ENCODE peak calls at places on chromosomes 12 and 14, in seven cellular contexts. E is GM23338, I is colonic mucosa, W is tibial nerve, D is endodermal cell, Z is mesendoderm, Q is heart left ventricle. O is an unnamed sample.

GRCh38 chr12:67593041-67593870 is 55.3 kb upstream of the DYRK2 start:
- DNase-seq in D (peak; percentile 52), I (peak; percentile 92), W (no peak), E (peak; percentile 5), Q (no peak), Z (peak; percentile 50), O (no peak)

GRCh38 chr12:67433393-67434175 is 164.4 kb downstream of the CAND1 start:
- DNase-seq in Z (no peak), Q (no peak), I (no peak), E (no peak), W (no peak), D (no peak), O (no peak)

GRCh38 chr12:52079576-52080402 is at the start of gene SMIM41:
- DNase-seq in I (no peak), D (no peak), Q (no peak), E (peak; percentile 75), W (no peak), Z (no peak), O (peak; percentile 63)

GRCh38 chr14:23602181-23603095 is 23.8 kb upstream of the JPH4 start:
- DNase-seq in D (no peak), Z (no peak), W (no peak), Q (no peak), I (no peak), E (no peak), O (no peak)

GRCh38 chr12:10940389-10940788 is 1.3 kb upstream of the TAS2R14 start:
- DNase-seq in Q (no peak), I (no peak), W (no peak), E (no peak), Z (peak; percentile 84), D (no peak), O (no peak)

GRCh38 chr12:89573081-89573810 is 47.4 kb upstream of the POC1B start:
- DNase-seq in E (no peak), W (no peak), Z (no peak), D (no peak), Q (no peak), I (no peak), O (no peak)

GRCh38 chr14:70073924-70074566 is 114.7 kb downstream of the SLC8A3 start:
- DNase-seq in W (no peak), Z (peak; percentile 81), I (peak; percentile 75), E (peak; percentile 90), D (peak; percentile 89), Q (peak; percentile 14), O (peak; percentile 74)

GRCh38 chr12:55037349-55037748 is 17.6 kb downstream of the NEUROD4 start:
- DNase-seq in E (no peak), D (no peak), Q (no peak), I (no peak), Z (no peak), W (no peak), O (no peak)

GRCh38 chr14:91753501-91754128 is 21.7 kb upstream of the CATSPERB start:
- DNase-seq in W (no peak), Q (no peak), E (no peak), Z (peak; percentile 10), I (no peak), D (no peak), O (no peak)

GRCh38 chr12:49339464-49339861 is 2.5 kb upstream of the C1QL4 start:
- DNase-seq in I (peak; percentile 86), Q (no peak), E (peak; percentile 69), D (peak; percentile 86), Z (peak; percentile 44), W (no peak), O (peak; percentile 79)

GRCh38 chr12:49187184-49187583 is 1.7 kb downstream of the TUBA1A start:
- DNase-seq in D (no peak), E (no peak), Q (peak; percentile 69), Z (no peak), W (peak; percentile 56), I (peak; percentile 29), O (no peak)

GRCh38 chr12:65278576-65279386 is at the start of gene MSRB3:
- DNase-seq in Z (peak; percentile 83), I (peak; percentile 46), D (peak; percentile 93), W (peak; percentile 40), Q (peak; percentile 83), E (peak; percentile 88), O (peak; percentile 88)

GRCh38 chr12:54390176-54390667 is 5.7 kb upstream of the ZNF385A start:
- DNase-seq in I (no peak), E (peak; percentile 52), W (no peak), Q (no peak), D (peak; percentile 80), Z (peak; percentile 73), O (peak; percentile 83)

GRCh38 chr14:94037954-94038353 is 11.8 kb downstream of the OTUB2 start:
- DNase-seq in D (no peak), I (no peak), Z (no peak), W (no peak), Q (no peak), E (no peak), O (no peak)

GRCh38 chr12:49671051-49671765 is 36.0 kb downstream of the FMNL3 start:
- DNase-seq in W (no peak), Z (no peak), Q (no peak), E (no peak), D (no peak), I (no peak), O (no peak)

GRCh38 chr12:104662908-104663307 is 206.2 kb downstream of the CHST11 start:
- DNase-seq in D (no peak), Q (no peak), E (no peak), Z (no peak), W (no peak), I (no peak), O (no peak)

GRCh38 chr14:75022655-75023054 is 19.9 kb downstream of the EIF2B2 start:
- DNase-seq in E (peak; percentile 68), Z (peak; percentile 59), W (no peak), Q (peak; percentile 35), I (no peak), D (peak; percentile 76), O (peak; percentile 62)

GRCh38 chr12:11752403-11753150 is 103.1 kb downstream of the ETV6 start:
- DNase-seq in D (no peak), W (no peak), Q (no peak), I (no peak), E (peak; percentile 35), Z (no peak), O (no peak)

GRCh38 chr12:84507914-84508313 is 404.7 kb downstream of the SLC6A15 start:
- DNase-seq in W (no peak), Z (no peak), D (no peak), Q (no peak), E (no peak), I (no peak), O (no peak)

GRCh38 chr12:112010415-112011344 is 2.3 kb downstream of the TMEM116 start:
- DNase-seq in W (no peak), I (no peak), Z (no peak), E (no peak), Q (no peak), D (peak; percentile 47), O (no peak)
- H3K4me3 ChIP-seq in W (no peak overlapping the region), I (no peak overlapping the region), Z (no peak overlapping the region), E (peak overlapping the region; percentile 100), Q (no peak overlapping the region), D (peak overlapping the region; percentile 92), O (no peak overlapping the region)

DNA sequence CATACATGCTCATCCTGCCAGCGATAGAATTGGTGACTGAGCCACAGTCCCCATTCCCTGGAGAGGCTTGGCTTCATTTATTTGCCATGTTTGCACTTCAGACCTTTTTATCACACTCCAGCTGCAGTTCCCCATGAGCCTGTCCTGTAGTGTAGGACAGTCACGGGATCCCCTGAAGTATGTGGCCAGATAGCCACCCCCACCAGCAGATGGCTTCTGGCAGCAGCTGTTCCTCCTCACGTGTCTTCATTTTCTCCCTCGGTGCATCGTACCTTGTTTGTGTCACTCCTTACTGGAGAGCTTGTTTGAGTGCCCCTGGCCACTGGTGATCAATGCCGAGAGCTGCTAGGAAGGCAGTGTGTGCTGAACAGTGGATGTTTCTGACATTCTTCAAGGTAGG is 40.2 kb downstream of the UBE3B start:
- DNase-seq in E (no peak), I (no peak), Z (no peak), D (peak; percentile 41), W (no peak), Q (no peak), O (no peak)
- H3K36me3 ChIP-seq in E (no peaks in the 10 kb centered on the region), I (peaks cover 11% of the 10 kb centered on the region), Z (peaks cover 2% of the 10 kb centered on the region), D (peaks cover 53% of the 10 kb centered on the region), W (peaks cover 99% of the 10 kb centered on the region), Q (peaks cover 85% of the 10 kb centered on the region), O (peaks cover 5% of the 10 kb centered on the region)

DNA sequence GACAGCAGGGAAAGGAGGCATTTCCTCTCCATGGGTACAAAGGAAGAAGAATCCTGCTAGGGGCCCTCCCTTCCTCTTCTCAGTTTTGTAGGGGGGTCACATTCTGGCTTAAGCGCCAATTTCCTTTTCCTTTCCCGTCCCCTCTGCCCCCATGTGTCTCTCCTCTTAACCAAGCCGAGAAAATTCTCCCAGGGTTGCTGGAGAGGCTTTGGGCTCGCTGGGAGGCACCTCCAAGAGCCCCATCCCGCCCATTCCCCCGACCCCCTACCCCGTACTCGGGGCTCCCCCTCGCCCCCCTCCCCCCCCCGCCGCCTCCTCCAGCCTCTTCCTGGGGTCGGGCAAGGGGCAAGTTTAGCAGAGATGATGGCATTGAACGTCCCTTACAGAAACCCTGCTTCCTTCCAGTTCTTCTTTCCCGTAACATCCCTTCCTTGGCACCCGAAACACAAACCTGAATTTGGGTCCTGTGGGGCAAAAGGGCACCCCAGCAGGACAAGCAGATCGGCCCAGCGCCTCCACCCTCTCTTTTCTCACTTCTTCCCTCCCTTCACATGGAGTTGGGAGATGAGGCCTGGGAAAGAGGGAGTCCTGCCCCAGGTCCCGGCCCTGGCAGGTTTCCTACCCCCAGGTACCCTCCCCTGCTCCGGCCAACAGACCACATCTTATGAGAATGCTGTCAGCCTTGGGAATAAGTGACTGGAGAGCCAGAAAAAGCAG is 13.7 kb downstream of the PLEKHG6 start:
- DNase-seq in Q (no peak), E (no peak), I (no peak), D (peak; percentile 75), W (no peak), Z (no peak), O (peak; percentile 69)
- H3K27me3 ChIP-seq in Q (no peaks in the 10 kb centered on the region), E (peaks cover 3% of the 10 kb centered on the region), I (no peaks in the 10 kb centered on the region), D (no peaks in the 10 kb centered on the region), W (no peaks in the 10 kb centered on the region), Z (no peaks in the 10 kb centered on the region), O (no peaks in the 10 kb centered on the region)

GRCh38 chr14:73913256-73913655 is 26.6 kb downstream of the ZNF410 start:
- DNase-seq in W (no peak), Z (no peak), D (no peak), I (no peak), Q (no peak), E (no peak), O (no peak)

GRCh38 chr14:73909681-73910080 is 23.0 kb downstream of the ZNF410 start:
- DNase-seq in D (no peak), E (no peak), W (no peak), Q (no peak), Z (no peak), I (no peak), O (no peak)
- H3K4me3 ChIP-seq in D (no peak overlapping the region), E (no peak overlapping the region), W (no peak overlapping the region), Q (no peak overlapping the region), Z (no peak overlapping the region), I (no peak overlapping the region), O (no peak overlapping the region)

GRCh38 chr12:128810182-128811127 is 13.3 kb downstream of the SLC15A4 start:
- DNase-seq in D (no peak), Z (no peak), W (no peak), I (no peak), E (no peak), Q (peak; percentile 65), O (no peak)
- H3K36me3 ChIP-seq in D (peaks cover 88% of the 10 kb centered on the region), Z (peaks cover 11% of the 10 kb centered on the region), W (peaks cover 38% of the 10 kb centered on the region), I (no peaks in the 10 kb centered on the region), E (peaks cover 9% of the 10 kb centered on the region), Q (peaks cover 54% of the 10 kb centered on the region), O (peaks cover 16% of the 10 kb centered on the region)

O was measured in H7.